ENCODE peak calls at places on chromosomes 2 and 18, in seven cellular contexts. One of them, this sample, is unnamed.

GRCh38 chr2:212392048-212392447 is 146.6 kb downstream of the ERBB4 start:
- DNase-seq in HepG2: no peak
- DNase-seq in H7: no peak
- DNase-seq in adrenal gland: no peak
- DNase-seq in SJSA1: no peak
- DNase-seq in IMR-90: peak; percentile 3
- DNase-seq in MG63: no peak
- DNase-seq in this sample: no peak

GRCh38 chr2:182015334-182016109 is 29.9 kb downstream of the PPP1R1C start:
- DNase-seq in HepG2: no peak
- DNase-seq in H7: no peak
- DNase-seq in adrenal gland: no peak
- DNase-seq in SJSA1: no peak
- DNase-seq in IMR-90: peak; percentile 25
- DNase-seq in MG63: peak; percentile 51
- DNase-seq in this sample: no peak

GRCh38 chr18:44680271-44681038 is at the start of gene SETBP1:
- DNase-seq in HepG2: no peak
- DNase-seq in H7: peak; percentile 80
- DNase-seq in adrenal gland: peak; percentile 28
- DNase-seq in SJSA1: peak; percentile 64
- DNase-seq in IMR-90: peak; percentile 2
- DNase-seq in MG63: peak; percentile 28
- DNase-seq in this sample: peak; percentile 79

GRCh38 chr2:29014331-29014730 is 33.2 kb downstream of the TOGARAM2 start:
- DNase-seq in HepG2: no peak
- DNase-seq in H7: no peak
- DNase-seq in adrenal gland: no peak
- DNase-seq in SJSA1: no peak
- DNase-seq in IMR-90: no peak
- DNase-seq in MG63: no peak
- DNase-seq in this sample: no peak

GRCh38 chr2:131077182-131077846 is 15.9 kb downstream of the FAM168B start:
- DNase-seq in HepG2: no peak
- DNase-seq in H7: no peak
- DNase-seq in adrenal gland: peak; percentile 43
- DNase-seq in SJSA1: no peak
- DNase-seq in IMR-90: no peak
- DNase-seq in MG63: no peak
- DNase-seq in this sample: no peak

GRCh38 chr2:65278450-65279030 is 50.9 kb downstream of the ACTR2 start:
- DNase-seq in HepG2: no peak
- DNase-seq in H7: no peak
- DNase-seq in adrenal gland: no peak
- DNase-seq in SJSA1: peak; percentile 72
- DNase-seq in IMR-90: peak; percentile 49
- DNase-seq in MG63: no peak
- DNase-seq in this sample: peak; percentile 62

GRCh38 chr2:42001696-42002331 is 46.0 kb upstream of the PKDCC start:
- DNase-seq in HepG2: no peak
- DNase-seq in H7: no peak
- DNase-seq in adrenal gland: no peak
- DNase-seq in SJSA1: no peak
- DNase-seq in IMR-90: no peak
- DNase-seq in MG63: no peak
- DNase-seq in this sample: no peak

GRCh38 chr2:239443666-239444567 is 43.1 kb upstream of the HDAC4 start:
- DNase-seq in HepG2: peak; percentile 66
- DNase-seq in H7: no peak
- DNase-seq in adrenal gland: peak; percentile 89
- DNase-seq in SJSA1: no peak
- DNase-seq in IMR-90: peak; percentile 2
- DNase-seq in MG63: peak; percentile 63
- DNase-seq in this sample: no peak

GRCh38 chr2:172311921-172312345 is 115.5 kb upstream of the ITGA6 start:
- DNase-seq in HepG2: no peak
- DNase-seq in H7: no peak
- DNase-seq in adrenal gland: no peak
- DNase-seq in SJSA1: no peak
- DNase-seq in IMR-90: no peak
- DNase-seq in MG63: peak; percentile 73
- DNase-seq in this sample: no peak

GRCh38 chr18:66136039-66136438 is 385.2 kb downstream of the CDH7 start:
- DNase-seq in HepG2: no peak
- DNase-seq in H7: peak; percentile 0
- DNase-seq in adrenal gland: no peak
- DNase-seq in SJSA1: peak; percentile 19
- DNase-seq in IMR-90: no peak
- DNase-seq in MG63: no peak
- DNase-seq in this sample: peak; percentile 19

GRCh38 chr2:16316456-16317210 is 349.0 kb downstream of the CYRIA start:
- DNase-seq in HepG2: no peak
- DNase-seq in H7: no peak
- DNase-seq in adrenal gland: no peak
- DNase-seq in SJSA1: no peak
- DNase-seq in IMR-90: no peak
- DNase-seq in MG63: no peak
- DNase-seq in this sample: no peak

GRCh38 chr2:73418343-73418742 is 32.7 kb downstream of the ALMS1 start:
- DNase-seq in HepG2: no peak
- DNase-seq in H7: no peak
- DNase-seq in adrenal gland: peak; percentile 41
- DNase-seq in SJSA1: no peak
- DNase-seq in IMR-90: peak; percentile 91
- DNase-seq in MG63: peak; percentile 78
- DNase-seq in this sample: no peak

GRCh38 chr2:63882395-63883130 is 40.9 kb downstream of the UGP2 start:
- DNase-seq in HepG2: no peak
- DNase-seq in H7: no peak
- DNase-seq in adrenal gland: no peak
- DNase-seq in SJSA1: no peak
- DNase-seq in IMR-90: no peak
- DNase-seq in MG63: no peak
- DNase-seq in this sample: no peak

GRCh38 chr2:39704540-39704939 is 38.8 kb downstream of the TMEM178A start:
- DNase-seq in HepG2: peak; percentile 65
- DNase-seq in H7: no peak
- DNase-seq in adrenal gland: no peak
- DNase-seq in SJSA1: no peak
- DNase-seq in IMR-90: no peak
- DNase-seq in MG63: no peak
- DNase-seq in this sample: no peak

GRCh38 chr2:188042412-188042811 is 249.3 kb upstream of the GULP1 start:
- DNase-seq in HepG2: no peak
- DNase-seq in H7: no peak
- DNase-seq in adrenal gland: no peak
- DNase-seq in SJSA1: no peak
- DNase-seq in IMR-90: peak; percentile 82
- DNase-seq in MG63: peak; percentile 5
- DNase-seq in this sample: no peak

GRCh38 chr2:231088779-231089178 is 32.1 kb downstream of the PSMD1 start:
- DNase-seq in HepG2: no peak
- DNase-seq in H7: no peak
- DNase-seq in adrenal gland: no peak
- DNase-seq in SJSA1: no peak
- DNase-seq in IMR-90: no peak
- DNase-seq in MG63: no peak
- DNase-seq in this sample: no peak

GRCh38 chr2:140353541-140353940 is 1573.4 kb upstream of the NXPH2 start:
- DNase-seq in HepG2: no peak
- DNase-seq in H7: no peak
- DNase-seq in adrenal gland: no peak
- DNase-seq in SJSA1: no peak
- DNase-seq in IMR-90: no peak
- DNase-seq in MG63: no peak
- DNase-seq in this sample: no peak

GRCh38 chr2:10521356-10521755 is 73.2 kb upstream of the ODC1 start:
- DNase-seq in HepG2: no peak
- DNase-seq in H7: peak; percentile 86
- DNase-seq in adrenal gland: peak; percentile 5
- DNase-seq in SJSA1: no peak
- DNase-seq in IMR-90: no peak
- DNase-seq in MG63: no peak
- DNase-seq in this sample: peak; percentile 74

GRCh38 chr2:101420623-101421022 is 33.3 kb upstream of the CREG2 start:
- DNase-seq in HepG2: no peak
- DNase-seq in H7: no peak
- DNase-seq in adrenal gland: no peak
- DNase-seq in SJSA1: no peak
- DNase-seq in IMR-90: no peak
- DNase-seq in MG63: no peak
- DNase-seq in this sample: no peak

GRCh38 chr2:122799391-122799790 is 1043.9 kb downstream of the TSN start:
- DNase-seq in HepG2: no peak
- DNase-seq in H7: no peak
- DNase-seq in adrenal gland: no peak
- DNase-seq in SJSA1: no peak
- DNase-seq in IMR-90: no peak
- DNase-seq in MG63: no peak
- DNase-seq in this sample: no peak

DNA sequence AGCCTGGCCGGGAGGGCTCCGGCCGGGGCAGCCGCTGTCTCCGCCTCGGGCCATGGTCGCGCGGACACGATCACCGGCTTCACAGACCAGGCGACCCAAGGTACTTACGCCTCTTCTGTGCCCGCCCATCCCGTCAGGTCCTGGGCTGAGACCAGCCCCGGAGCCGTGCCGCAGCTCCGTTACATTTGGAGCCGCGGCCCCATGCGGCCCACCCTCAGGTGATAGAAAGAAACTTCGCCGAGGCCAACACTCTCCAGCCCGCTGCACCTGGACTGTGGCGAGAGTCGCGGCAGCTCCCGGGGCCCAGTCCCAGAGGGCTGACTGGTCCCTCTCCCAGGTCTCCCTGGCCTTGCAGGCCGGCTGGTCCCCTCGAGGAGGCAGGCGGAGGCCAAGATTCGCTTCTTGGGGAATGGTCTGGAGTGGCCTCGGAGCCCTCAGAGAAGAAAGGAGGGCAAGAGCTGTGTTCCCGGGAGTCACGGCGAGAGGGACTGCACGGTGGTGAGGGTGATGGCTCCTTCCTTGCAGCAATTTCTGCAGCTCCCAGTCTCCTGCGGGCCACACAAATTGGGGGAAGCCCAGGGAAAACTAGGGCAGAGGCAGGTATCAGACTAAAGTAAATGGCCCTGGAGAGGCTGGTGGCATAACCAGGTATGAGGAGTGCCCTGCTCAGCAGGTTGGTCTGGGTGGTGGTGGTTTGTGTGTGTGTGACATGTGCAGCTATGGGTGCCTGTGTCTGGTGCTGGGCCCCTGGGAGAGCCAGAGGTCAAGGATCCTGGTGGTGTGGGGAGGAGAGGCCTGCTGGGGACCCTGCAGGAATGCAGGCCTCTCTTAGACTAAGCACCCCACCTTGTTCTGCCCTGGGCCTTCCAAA is 822 bp downstream of the GDF7 start:
- DNase-seq in HepG2: no peak
- DNase-seq in H7: peak; percentile 86
- DNase-seq in adrenal gland: no peak
- DNase-seq in SJSA1: no peak
- DNase-seq in IMR-90: no peak
- DNase-seq in MG63: no peak
- DNase-seq in this sample: no peak
- H3K27me3 ChIP-seq in HepG2: peaks cover 31% of the 10 kb centered on the region
- H3K27me3 ChIP-seq in H7: peaks cover 91% of the 10 kb centered on the region
- H3K27me3 ChIP-seq in adrenal gland: peaks cover 76% of the 10 kb centered on the region
- H3K27me3 ChIP-seq in SJSA1: peaks cover 47% of the 10 kb centered on the region
- H3K27me3 ChIP-seq in IMR-90: peaks cover 95% of the 10 kb centered on the region
- H3K27me3 ChIP-seq in MG63: peaks cover 36% of the 10 kb centered on the region
- H3K27me3 ChIP-seq in this sample: no peaks in the 10 kb centered on the region

GRCh38 chr2:238083919-238084318 is 16.2 kb upstream of the ESPNL start:
- DNase-seq in HepG2: no peak
- DNase-seq in H7: no peak
- DNase-seq in adrenal gland: no peak
- DNase-seq in SJSA1: no peak
- DNase-seq in IMR-90: no peak
- DNase-seq in MG63: no peak
- DNase-seq in this sample: no peak
- H3K27me3 ChIP-seq in HepG2: no peaks in the 10 kb centered on the region
- H3K27me3 ChIP-seq in H7: no peaks in the 10 kb centered on the region
- H3K27me3 ChIP-seq in adrenal gland: no peaks in the 10 kb centered on the region
- H3K27me3 ChIP-seq in SJSA1: no peaks in the 10 kb centered on the region
- H3K27me3 ChIP-seq in IMR-90: no peaks in the 10 kb centered on the region
- H3K27me3 ChIP-seq in MG63: no peaks in the 10 kb centered on the region
- H3K27me3 ChIP-seq in this sample: no peaks in the 10 kb centered on the region

GRCh38 chr2:27270680-27271079 is 4.6 kb upstream of the DNAJC5G start:
- DNase-seq in HepG2: no peak
- DNase-seq in H7: no peak
- DNase-seq in adrenal gland: no peak
- DNase-seq in SJSA1: no peak
- DNase-seq in IMR-90: no peak
- DNase-seq in MG63: no peak
- DNase-seq in this sample: no peak
- H3K27me3 ChIP-seq in HepG2: peaks cover 68% of the 10 kb centered on the region
- H3K27me3 ChIP-seq in H7: peaks cover 10% of the 10 kb centered on the region
- H3K27me3 ChIP-seq in adrenal gland: no peaks in the 10 kb centered on the region
- H3K27me3 ChIP-seq in SJSA1: peaks cover 22% of the 10 kb centered on the region
- H3K27me3 ChIP-seq in IMR-90: peaks cover 53% of the 10 kb centered on the region
- H3K27me3 ChIP-seq in MG63: peaks cover under 1% of the 10 kb centered on the region
- H3K27me3 ChIP-seq in this sample: peaks cover 25% of the 10 kb centered on the region

GRCh38 chr18:11567391-11567790 is 42.0 kb upstream of the SLC35G4 start:
- DNase-seq in HepG2: no peak
- DNase-seq in H7: no peak
- DNase-seq in adrenal gland: no peak
- DNase-seq in SJSA1: no peak
- DNase-seq in IMR-90: no peak
- DNase-seq in MG63: no peak
- DNase-seq in this sample: no peak

GRCh38 chr18:11561293-11561692 is 48.1 kb upstream of the SLC35G4 start:
- DNase-seq in HepG2: no peak
- DNase-seq in H7: no peak
- DNase-seq in adrenal gland: no peak
- DNase-seq in SJSA1: no peak
- DNase-seq in IMR-90: no peak
- DNase-seq in MG63: no peak
- DNase-seq in this sample: no peak

GRCh38 chr18:11570073-11570588 is 39.3 kb upstream of the SLC35G4 start:
- DNase-seq in HepG2: no peak
- DNase-seq in H7: peak; percentile 38
- DNase-seq in adrenal gland: no peak
- DNase-seq in SJSA1: no peak
- DNase-seq in IMR-90: no peak
- DNase-seq in MG63: no peak
- DNase-seq in this sample: no peak

GRCh38 chr18:11566236-11566965 is 43.0 kb upstream of the SLC35G4 start:
- DNase-seq in HepG2: no peak
- DNase-seq in H7: no peak
- DNase-seq in adrenal gland: no peak
- DNase-seq in SJSA1: no peak
- DNase-seq in IMR-90: no peak
- DNase-seq in MG63: no peak
- DNase-seq in this sample: no peak

DNA sequence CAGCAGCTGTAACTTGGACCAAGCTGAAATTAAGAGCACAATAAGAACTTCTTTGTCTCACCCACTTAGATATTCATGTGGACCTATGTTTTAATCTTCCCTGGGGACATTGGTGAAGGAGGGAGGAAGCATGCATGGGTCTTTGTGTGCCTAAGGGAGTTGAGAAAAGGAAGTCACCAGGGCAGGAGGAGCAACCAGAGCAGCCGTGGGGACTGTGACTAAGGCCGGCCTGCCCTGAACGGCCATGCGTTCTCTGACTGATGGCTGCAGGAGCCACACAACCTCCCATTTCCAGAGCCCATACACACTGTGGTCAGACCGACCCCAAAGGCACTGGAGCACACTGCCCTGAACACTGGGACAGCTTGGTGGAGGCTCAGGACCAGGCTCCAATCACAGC is 43.7 kb upstream of the SLC35G4 start:
- DNase-seq in HepG2: no peak
- DNase-seq in H7: no peak
- DNase-seq in adrenal gland: no peak
- DNase-seq in SJSA1: no peak
- DNase-seq in IMR-90: no peak
- DNase-seq in MG63: no peak
- DNase-seq in this sample: no peak
- H3K27me3 ChIP-seq in HepG2: peaks cover 20% of the 10 kb centered on the region
- H3K27me3 ChIP-seq in H7: no peaks in the 10 kb centered on the region
- H3K27me3 ChIP-seq in adrenal gland: no peaks in the 10 kb centered on the region
- H3K27me3 ChIP-seq in SJSA1: peaks cover 5% of the 10 kb centered on the region
- H3K27me3 ChIP-seq in IMR-90: peaks cover 26% of the 10 kb centered on the region
- H3K27me3 ChIP-seq in MG63: no peaks in the 10 kb centered on the region
- H3K27me3 ChIP-seq in this sample: no peaks in the 10 kb centered on the region

This sample was measured in SJCRH30.